ENCODE peak calls at places on chromosomes 11 and 22, in six cellular contexts. U is tibial artery, B is IMR-90, X is dorsolateral prefrontal cortex, G is HCT116, P is cardiac muscle cell. Z is an unnamed sample. For H3K27me3, the result is how much of the 10 kb centered on the place peaks cover.

GRCh38 chr22:36379593-36380361 is 8.0 kb downstream of the MYH9 start:
- DNase-seq in B (peak), P (no peak), G (no peak), U (peak), X (no peak), Z (peak)

GRCh38 chr11:96187779-96188624 is 155.0 kb downstream of the MAML2 start:
- DNase-seq in P (no peak), B (peak), G (no peak), U (peak), X (no peak), Z (no peak)

GRCh38 chr22:37080438-37080837 is 28.9 kb downstream of the KCTD17 start:
- DNase-seq in B (no peak), U (no peak), X (no peak), G (no peak), P (no peak), Z (no peak)

GRCh38 chr11:64396079-64396591 is 37.2 kb downstream of the RPS6KA4 start:
- DNase-seq in P (peak), G (no peak), X (no peak), U (no peak), B (no peak), Z (no peak)

GRCh38 chr11:11428714-11429113 is 75.7 kb upstream of the CSNK2A3 start:
- DNase-seq in X (no peak), B (no peak), P (no peak), U (no peak), G (no peak), Z (no peak)

GRCh38 chr11:73931039-73931645 is 19.7 kb upstream of the DNAJB13 start:
- DNase-seq in P (peak), G (peak), X (no peak), B (peak), U (no peak), Z (peak)

GRCh38 chr11:5564259-5565019 is 16.1 kb upstream of the OR52H1 start:
- DNase-seq in P (no peak), X (no peak), B (peak), G (no peak), U (no peak), Z (no peak)

GRCh38 chr22:48895341-48895740 is 932.3 kb downstream of the BRD1 start:
- DNase-seq in X (peak), P (no peak), G (no peak), B (no peak), U (no peak), Z (no peak)

GRCh38 chr11:26194871-26195270 is 137.1 kb upstream of the ANO3 start:
- DNase-seq in P (no peak), X (no peak), G (no peak), B (peak), U (no peak), Z (no peak)

GRCh38 chr22:21837184-21837979 is 30.1 kb downstream of the MAPK1 start:
- DNase-seq in X (no peak), P (peak), G (peak), U (no peak), B (peak), Z (no peak)

GRCh38 chr11:17188675-17189074 is 19.1 kb downstream of the PIK3C2A start:
- DNase-seq in P (no peak), X (no peak), B (no peak), G (no peak), U (no peak), Z (no peak)

GRCh38 chr11:12770435-12770834 is 96.2 kb downstream of the TEAD1 start:
- DNase-seq in P (no peak), G (no peak), B (no peak), U (no peak), X (no peak), Z (no peak)

GRCh38 chr11:11272254-11272653 is 80.8 kb downstream of the CSNK2A3 start:
- DNase-seq in X (no peak), B (no peak), P (no peak), G (no peak), U (no peak), Z (no peak)

GRCh38 chr11:63610604-63611394 is 3.4 kb downstream of the PLAAT3 start:
- DNase-seq in U (no peak), P (no peak), G (no peak), X (peak), B (no peak), Z (no peak)

GRCh38 chr11:132864811-132865576 is 667.3 kb downstream of the OPCML start:
- DNase-seq in G (no peak), X (no peak), U (no peak), B (no peak), P (no peak), Z (no peak)

GRCh38 chr11:80838153-80838552 is 1397.3 kb upstream of the TENM4 start:
- DNase-seq in B (no peak), P (no peak), X (no peak), G (no peak), U (no peak), Z (no peak)

GRCh38 chr11:6241316-6241715 is 2.4 kb downstream of the CNGA4 start:
- DNase-seq in X (no peak), B (no peak), G (no peak), U (no peak), P (no peak), Z (no peak)

GRCh38 chr11:17350455-17351170 is 987 bp upstream of the NCR3LG1 start:
- DNase-seq in X (no peak), B (no peak), G (no peak), P (no peak), U (no peak), Z (no peak)

GRCh38 chr11:32430586-32431357 is 4.6 kb downstream of the WT1 start:
- DNase-seq in G (no peak), B (no peak), P (peak), U (no peak), X (no peak), Z (no peak)

GRCh38 chr11:134791102-134791501 is 379.1 kb upstream of the B3GAT1 start:
- DNase-seq in U (no peak), G (no peak), X (no peak), P (peak), B (no peak), Z (no peak)

GRCh38 chr11:24833598-24833997 is 336.7 kb downstream of the LUZP2 start:
- DNase-seq in U (no peak), P (no peak), X (no peak), G (no peak), B (no peak), Z (no peak)

GRCh38 chr22:42431401-42432019 is 693 bp downstream of the NFAM1 start:
- DNase-seq in B (no peak), X (peak), G (no peak), U (no peak), P (no peak), Z (no peak)

GRCh38 chr22:28792491-28793383 is 7.6 kb downstream of the XBP1 start:
- DNase-seq in X (no peak), B (no peak), P (no peak), G (no peak), U (no peak), Z (peak)

DNA sequence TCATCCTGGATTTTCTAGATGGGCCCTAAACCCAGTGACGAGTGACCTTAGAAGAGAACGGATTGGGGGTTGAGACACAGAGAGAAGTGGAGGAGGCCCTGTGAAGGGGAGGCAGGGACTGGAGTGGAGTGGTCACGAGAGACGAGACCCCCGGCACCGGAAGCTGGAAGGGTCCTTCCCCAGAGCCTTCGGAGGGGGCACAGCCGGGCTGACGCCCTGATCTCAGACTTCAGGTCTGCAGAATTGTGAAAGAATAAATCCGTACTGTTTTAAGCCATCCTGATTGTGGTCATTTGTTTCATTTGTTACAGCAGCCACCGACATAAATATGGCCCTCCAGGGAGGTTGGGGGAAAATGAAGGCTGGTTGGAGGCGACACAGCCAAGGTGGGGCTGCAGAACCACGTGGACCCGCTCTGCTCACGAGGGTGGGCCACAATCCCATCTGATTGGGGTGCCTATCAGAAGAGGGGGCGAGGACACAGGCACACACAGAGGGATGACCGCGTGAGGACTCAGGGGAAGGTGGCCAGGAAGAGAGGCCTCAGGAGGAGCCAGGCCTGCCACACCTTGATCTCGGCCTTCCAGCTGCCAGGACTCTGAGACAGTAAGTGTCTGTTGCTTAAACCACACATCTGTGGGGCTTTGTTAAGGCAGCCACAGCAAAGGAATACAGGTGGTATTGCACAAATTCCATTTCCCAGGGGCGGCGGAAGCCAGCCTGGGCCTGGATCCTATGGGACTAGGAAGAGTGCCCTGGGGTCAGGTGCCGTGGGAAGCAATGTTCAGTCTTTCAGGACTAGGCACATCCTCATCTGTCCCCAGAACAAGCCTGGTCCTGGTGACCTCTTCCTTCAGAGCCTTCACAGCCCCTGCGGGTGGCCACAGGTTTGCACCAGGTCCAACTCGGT is 73.3 kb upstream of the SHANK2 start:
- DNase-seq in X (no peak), P (no peak), G (no peak), B (no peak), U (no peak), Z (no peak)
- H3K27me3 ChIP-seq in X (under half), P (under half), G (under half), B (under half), U (under half), Z (half or more)

GRCh38 chr22:30574095-30574981 is at the start of gene GAL3ST1:
- DNase-seq in G (no peak), U (no peak), P (peak), X (peak), B (no peak), Z (no peak)

GRCh38 chr22:30572210-30572609 is 2.3 kb downstream of the GAL3ST1 start:
- DNase-seq in P (no peak), G (no peak), X (no peak), U (no peak), B (no peak), Z (no peak)

GRCh38 chr22:30573594-30574094 is 821 bp downstream of the GAL3ST1 start:
- DNase-seq in P (no peak), X (no peak), B (no peak), U (no peak), G (no peak), Z (no peak)

GRCh38 chr22:30575011-30575671 is 676 bp upstream of the GAL3ST1 start:
- DNase-seq in X (peak), P (no peak), B (peak), G (no peak), U (peak), Z (no peak)

GRCh38 chr22:30572840-30573593 is 1.4 kb downstream of the GAL3ST1 start:
- DNase-seq in B (no peak), P (no peak), X (peak), U (no peak), G (no peak), Z (no peak)
- H3K27me3 ChIP-seq in B (under half), P (under half), X (under half), U (under half), G (under half), Z (under half)

GRCh38 chr11:19832901-19833300 is 120.3 kb downstream of the NAV2 start:
- DNase-seq in B (no peak), G (no peak), U (no peak), X (no peak), P (no peak), Z (no peak)

GRCh38 chr11:19827399-19828135 is 114.9 kb downstream of the NAV2 start:
- DNase-seq in P (no peak), B (no peak), U (no peak), G (no peak), X (no peak), Z (no peak)

GRCh38 chr11:19832166-19832750 is 119.6 kb downstream of the NAV2 start:
- DNase-seq in P (no peak), B (no peak), G (no peak), U (no peak), X (peak), Z (no peak)

GRCh38 chr11:19828382-19829108 is 115.9 kb downstream of the NAV2 start:
- DNase-seq in B (no peak), G (no peak), X (no peak), U (no peak), P (no peak), Z (no peak)

DNA sequence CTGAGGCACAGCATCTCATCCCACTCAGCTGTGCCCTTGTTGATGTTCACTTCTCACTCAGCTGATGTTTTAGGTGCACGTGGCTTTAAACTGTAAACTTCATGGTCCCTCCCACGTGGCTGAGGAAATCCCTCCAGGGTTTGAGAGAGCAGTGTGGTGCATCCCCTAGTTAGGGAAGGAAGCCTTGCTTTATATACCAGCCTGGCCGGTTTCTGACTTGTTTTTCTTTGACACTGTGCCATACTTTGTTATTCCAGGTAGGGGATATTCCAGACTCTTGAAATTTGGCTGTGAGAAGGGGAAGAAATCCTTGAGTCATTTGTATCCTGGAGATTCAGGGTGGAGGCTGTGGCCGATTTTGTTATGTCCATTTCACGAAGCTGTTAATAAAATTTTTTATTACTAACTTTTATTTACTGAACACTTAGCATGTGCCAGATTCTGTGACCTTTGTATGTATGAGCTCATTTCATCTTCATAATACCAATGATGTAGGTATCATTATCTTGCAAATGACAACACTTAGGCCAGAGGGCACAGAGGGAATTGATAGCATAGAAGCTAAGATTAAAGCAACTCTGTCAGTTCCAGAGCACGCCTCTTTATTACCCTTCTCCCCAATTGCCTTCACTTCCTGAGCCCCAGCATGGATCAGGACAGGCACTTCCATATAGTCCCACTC is 116.6 kb downstream of the NAV2 start:
- DNase-seq in X (no peak), B (no peak), U (no peak), P (no peak), G (no peak), Z (no peak)
- H3K27me3 ChIP-seq in X (under half), B (under half), U (under half), P (under half), G (under half), Z (under half)

DNA sequence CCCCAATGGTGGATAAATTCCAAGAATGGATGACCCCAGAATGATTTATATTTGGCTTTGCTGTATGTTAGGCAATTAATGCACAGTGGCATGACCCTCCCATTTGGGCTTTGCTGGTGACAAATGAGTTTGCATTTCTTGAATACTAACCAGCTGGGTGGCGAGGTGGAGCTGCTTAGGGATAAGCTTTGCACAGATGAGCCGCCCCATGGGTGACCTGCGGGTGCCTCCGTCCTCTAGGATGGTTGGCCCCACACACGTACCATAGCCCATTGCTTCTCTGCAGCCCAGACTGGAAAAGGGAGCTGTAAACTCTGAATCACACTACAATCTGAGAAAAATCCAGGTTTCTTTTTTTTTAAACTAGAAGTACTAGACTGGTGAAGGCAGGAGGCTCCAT is 94.6 kb downstream of the NTM start:
- DNase-seq in B (no peak), X (no peak), U (no peak), P (no peak), G (no peak), Z (no peak)
- H3K27me3 ChIP-seq in B (under half), X (under half), U (under half), P (under half), G (under half), Z (under half)

DNA sequence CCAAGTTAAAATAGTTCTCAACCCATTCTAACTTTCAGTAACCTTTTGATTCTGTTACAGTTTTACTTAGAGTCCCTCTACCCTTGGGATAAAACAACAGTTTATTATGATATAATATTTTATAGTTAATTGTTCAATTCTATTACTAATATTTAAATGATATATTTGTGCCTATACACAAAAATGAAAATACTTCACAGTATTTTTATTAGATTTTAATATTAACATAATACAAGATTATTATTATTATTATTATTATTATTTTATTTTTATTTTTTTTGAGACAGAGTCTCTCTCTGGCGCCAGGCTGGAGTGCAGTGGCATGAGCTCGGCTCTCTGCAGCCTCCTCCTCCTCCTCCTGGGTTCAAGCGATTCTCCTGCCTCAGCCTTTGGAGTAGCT is 416.7 kb downstream of the NTM start:
- DNase-seq in U (no peak), G (no peak), P (no peak), B (no peak), X (no peak), Z (no peak)
- H3K27me3 ChIP-seq in U (under half), G (under half), P (under half), B (under half), X (under half), Z (under half)

GRCh38 chr22:27475548-27475897 is 326.0 kb downstream of the MN1 start:
- DNase-seq in B (no peak), U (no peak), X (no peak), P (no peak), G (no peak), Z (no peak)
- H3K27me3 ChIP-seq in B (under half), U (under half), X (under half), P (under half), G (under half), Z (half or more)

GRCh38 chr11:43574949-43575915 is 105.3 kb upstream of the HSD17B12 start:
- DNase-seq in X (peak), P (peak), B (peak), G (no peak), U (no peak), Z (no peak)
- H3K27me3 ChIP-seq in X (half or more), P (half or more), B (half or more), G (under half), U (half or more), Z (half or more)

GRCh38 chr11:44305643-44306468 is 4.1 kb downstream of the ALX4 start:
- DNase-seq in G (no peak), B (no peak), P (no peak), X (no peak), U (no peak), Z (peak)

GRCh38 chr11:44308256-44308922 is 1.6 kb downstream of the ALX4 start:
- DNase-seq in X (no peak), P (no peak), G (no peak), B (no peak), U (no peak), Z (no peak)

GRCh38 chr11:44307340-44308099 is 2.4 kb downstream of the ALX4 start:
- DNase-seq in B (no peak), U (no peak), G (no peak), P (no peak), X (no peak), Z (no peak)

GRCh38 chr11:44305149-44305642 is 4.7 kb downstream of the ALX4 start:
- DNase-seq in G (no peak), B (no peak), U (no peak), P (no peak), X (no peak), Z (no peak)

DNA sequence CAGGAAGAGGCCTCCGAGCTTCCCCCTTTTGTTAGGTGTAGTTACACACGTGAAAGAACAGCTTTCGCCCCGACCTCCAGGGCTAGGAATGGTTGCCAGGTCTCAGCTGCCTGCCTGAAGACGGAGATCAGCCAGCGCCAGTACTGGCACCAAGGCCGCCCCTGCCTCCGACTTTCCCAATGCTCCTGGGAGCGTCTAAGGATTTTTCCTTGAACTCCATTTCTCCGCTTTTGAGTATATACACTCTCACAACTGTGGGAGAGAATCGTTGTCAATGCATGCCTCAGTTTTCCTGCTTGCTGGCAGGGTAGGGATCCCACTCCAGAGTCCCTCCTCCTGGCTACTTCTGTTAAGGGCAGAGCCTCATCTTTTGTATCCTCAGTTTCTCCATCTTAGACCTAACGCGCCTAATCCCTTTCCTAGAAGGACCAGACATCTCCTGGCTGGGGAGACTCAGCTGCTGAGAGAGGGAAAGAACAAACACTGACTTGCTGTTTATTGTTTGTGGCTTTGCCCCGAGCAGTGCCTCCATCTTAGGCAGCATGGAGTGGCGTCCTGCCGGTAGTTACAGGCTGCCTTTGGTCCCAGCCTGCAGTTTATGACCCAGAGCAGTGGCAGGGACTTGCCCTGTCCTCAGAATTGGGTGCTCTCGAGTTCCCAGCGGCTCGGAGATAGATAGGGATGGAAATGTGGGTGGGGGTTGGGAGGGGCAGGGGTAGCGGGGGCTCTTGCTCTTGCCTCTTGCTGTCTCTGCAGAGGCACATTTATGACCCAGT is 3.3 kb downstream of the ALX4 start:
- DNase-seq in U (no peak), G (no peak), B (no peak), X (no peak), P (no peak), Z (no peak)
- H3K27me3 ChIP-seq in U (half or more), G (under half), B (half or more), X (half or more), P (half or more), Z (half or more)

GRCh38 chr11:123191939-123192338 is 3.1 kb downstream of the CLMP start:
- DNase-seq in X (no peak), P (no peak), G (no peak), U (no peak), B (no peak), Z (no peak)
- H3K27me3 ChIP-seq in X (under half), P (under half), G (under half), U (half or more), B (under half), Z (under half)